ENCODE peak calls at places on chromosomes 11 and 22, in ten cellular contexts. P is bronchial epithelial cell, M is H9, V is left ventricle myocardium superior, I is adipocyte, L is GM10248, X is globus pallidus, R is LHCN-M2, E is A172, O is T-cell. C is an unnamed sample.

GRCh38 chr11:5071815-5072214 is 2.4 kb downstream of the OR52E1 start:
- DNase-seq in O (no peak), P (peak), E (no peak), R (no peak), V (no peak), I (no peak), X (no peak), M (no peak), L (no peak), C (no peak)

GRCh38 chr22:22907551-22908494 is 20.2 kb downstream of the IGLL5 start:
- DNase-seq in R (no peak), E (no peak), L (no peak), P (no peak), X (no peak), M (no peak), O (no peak), V (peak), I (no peak), C (no peak)

GRCh38 chr11:113839842-113840241 is 35.5 kb downstream of the USP28 start:
- DNase-seq in P (no peak), L (peak), E (no peak), V (no peak), I (no peak), X (no peak), M (no peak), O (no peak), R (no peak), C (no peak)

GRCh38 chr11:104609297-104609696 is 289.0 kb downstream of the CASP12 start:
- DNase-seq in I (peak), O (no peak), X (peak), M (peak), R (peak), V (no peak), P (peak), L (peak), E (peak), C (peak)

GRCh38 chr11:67820079-67820478 is 145.7 kb upstream of the ALDH3B2 start:
- DNase-seq in M (no peak), L (no peak), V (no peak), P (no peak), E (no peak), O (no peak), I (no peak), R (no peak), X (no peak), C (no peak)

GRCh38 chr11:82936261-82936660 is 34.7 kb downstream of the DDIAS start:
- DNase-seq in V (no peak), E (no peak), P (peak), O (no peak), M (no peak), I (peak), L (no peak), R (no peak), X (no peak), C (no peak)

GRCh38 chr11:14643697-14644395 is at the start of gene PDE3B:
- DNase-seq in M (peak), O (peak), V (peak), X (peak), L (peak), P (peak), I (peak), R (peak), E (peak), C (peak)

GRCh38 chr11:87137711-87138110 is 100.0 kb downstream of the TMEM135 start:
- DNase-seq in R (no peak), O (no peak), X (no peak), E (no peak), V (no peak), L (no peak), I (peak), M (no peak), P (no peak), C (no peak)

GRCh38 chr11:19905280-19905853 is 192.7 kb downstream of the NAV2 start:
- DNase-seq in L (no peak), X (peak), M (no peak), I (peak), V (no peak), E (peak), R (peak), P (peak), O (no peak), C (no peak)

GRCh38 chr11:100748153-100748552 is 61.1 kb downstream of the ARHGAP42 start:
- DNase-seq in L (no peak), P (no peak), V (no peak), R (no peak), M (no peak), E (no peak), O (no peak), I (no peak), X (no peak), C (no peak)

GRCh38 chr22:34878996-34879395 is 187.0 kb upstream of the ISX start:
- DNase-seq in V (no peak), I (peak), X (no peak), E (no peak), R (no peak), L (no peak), P (no peak), O (no peak), M (no peak), C (no peak)

GRCh38 chr11:62108017-62108750 is 15.6 kb upstream of the INCENP start:
- DNase-seq in X (peak), P (peak), L (peak), O (no peak), I (peak), V (no peak), R (peak), E (peak), M (peak), C (peak)

GRCh38 chr11:113045146-113045545 is 83.9 kb downstream of the NCAM1 start:
- DNase-seq in X (no peak), V (no peak), E (peak), M (peak), O (no peak), P (no peak), I (no peak), L (no peak), R (no peak), C (no peak)

C was measured in stimulated activated naive CD8-positive, alpha-beta T cell treated with anti-CD3 and anti-CD28 coated beads, Interleukin-15, amount 100 ng/mL, for 72 hours.